ENCODE peak calls at places on chromosomes 4 and X, in seven cellular contexts. L is OCI-LY7; D is activated CD4-positive, CD25-positive, alpha-beta regulatory T cell; V is stimulated activated CD8-positive, alpha-beta memory T cell treated with anti-CD3 and anti-CD28 coated beads, Interleukin-15, amount 100 ng/mL, for 24 hours; Y is iris pigment epithelial cell; O is epithelial cell of proximal tubule; H is mesenteric fat pad. S is an unnamed sample.
A peak's percentile ranks its signal among the peaks of the same experiment; 100 is the strongest.

GRCh38 chr4:146508229-146508939 is 13.4 kb downstream of the SLC10A7 start:
- DNase-seq in L (no peak), D (no peak), V (no peak), Y (peak; percentile 56), O (no peak), H (no peak), S (no peak)

GRCh38 chr4:94152466-94152865 is 55.2 kb upstream of the SMARCAD1 start:
- DNase-seq in L (no peak), D (no peak), V (no peak), Y (no peak), O (no peak), H (no peak), S (no peak)

GRCh38 chrX:7027071-7027470 is 120.4 kb upstream of the STS start:
- DNase-seq in L (no peak), D (no peak), V (no peak), Y (no peak), O (no peak), H (no peak), S (no peak)

GRCh38 chr4:147447820-147448219 is 33.1 kb upstream of the EDNRA start:
- DNase-seq in L (no peak), D (no peak), V (no peak), Y (peak; percentile 20), O (peak; percentile 12), H (no peak), S (no peak)

GRCh38 chrX:16882188-16882587 is 12.0 kb upstream of the RBBP7 start:
- DNase-seq in L (peak; percentile 67), D (no peak), V (no peak), Y (peak; percentile 21), O (no peak), H (no peak), S (peak; percentile 28)

GRCh38 chrX:10450229-10450958 is 170.0 kb downstream of the MID1 start:
- DNase-seq in L (no peak), D (no peak), V (no peak), Y (peak; percentile 85), O (no peak), H (no peak), S (no peak)

GRCh38 chr4:139887962-139888735 is 222.5 kb downstream of the MGST2 start:
- DNase-seq in L (no peak), D (no peak), V (no peak), Y (peak; percentile 55), O (peak; percentile 82), H (no peak), S (no peak)

GRCh38 chr4:146582864-146583263 is 55.8 kb upstream of the POU4F2 start:
- DNase-seq in L (no peak), D (no peak), V (no peak), Y (peak; percentile 17), O (no peak), H (no peak), S (no peak)

GRCh38 chr4:26807330-26807729 is 53.3 kb upstream of the STIM2 start:
- DNase-seq in L (peak; percentile 85), D (no peak), V (no peak), Y (no peak), O (no peak), H (no peak), S (peak; percentile 13)

GRCh38 chrX:47958943-47959342 is 44.8 kb downstream of the ZNF182 start:
- DNase-seq in L (peak; percentile 51), D (no peak), V (no peak), Y (peak; percentile 26), O (no peak), H (no peak), S (peak; percentile 12)

GRCh38 chr4:1222938-1223690 is 25.8 kb downstream of the CTBP1 start:
- DNase-seq in L (no peak), D (no peak), V (no peak), Y (no peak), O (no peak), H (no peak), S (no peak)

GRCh38 chr4:139015948-139016451 is 419 bp downstream of the NOCT start:
- DNase-seq in L (peak; percentile 78), D (peak; percentile 8), V (peak; percentile 11), Y (peak; percentile 25), O (no peak), H (no peak), S (peak; percentile 50)

GRCh38 chr4:44046491-44046890 is 402.1 kb downstream of the KCTD8 start:
- DNase-seq in L (no peak), D (no peak), V (no peak), Y (no peak), O (no peak), H (no peak), S (no peak)

GRCh38 chr4:15778191-15778741 is at the start of gene CD38:
- DNase-seq in L (peak; percentile 94), D (peak; percentile 6), V (no peak), Y (peak; percentile 18), O (no peak), H (no peak), S (peak; percentile 89)

GRCh38 chr4:40579983-40580382 is 49.7 kb downstream of the RBM47 start:
- DNase-seq in L (no peak), D (no peak), V (no peak), Y (peak; percentile 79), O (peak; percentile 76), H (no peak), S (no peak)

GRCh38 chr4:159677521-159677920 is 574.6 kb downstream of the RAPGEF2 start:
- DNase-seq in L (no peak), D (no peak), V (no peak), Y (no peak), O (no peak), H (no peak), S (no peak)

GRCh38 chr4:28675582-28675981 is 1814.9 kb downstream of the STIM2 start:
- DNase-seq in L (no peak), D (no peak), V (no peak), Y (peak; percentile 41), O (no peak), H (no peak), S (no peak)

GRCh38 chrX:96688789-96689188 is 4.1 kb downstream of the DIAPH2 start:
- DNase-seq in L (no peak), D (no peak), V (no peak), Y (no peak), O (no peak), H (no peak), S (no peak)

GRCh38 chr4:99856166-99856565 is 38.1 kb downstream of the LAMTOR3 start:
- DNase-seq in L (no peak), D (no peak), V (no peak), Y (peak; percentile 82), O (peak; percentile 44), H (no peak), S (no peak)

GRCh38 chrX:71846429-71846828 is 64.2 kb upstream of the NHSL2 start:
- DNase-seq in L (no peak), D (no peak), V (no peak), Y (peak; percentile 62), O (no peak), H (no peak), S (no peak)

GRCh38 chrX:56114437-56114787 is 117.7 kb upstream of the KLF8 start:
- DNase-seq in L (no peak), D (no peak), V (no peak), Y (no peak), O (no peak), H (no peak), S (no peak)

GRCh38 chr4:185839770-185840169 is 27.8 kb upstream of the SORBS2 start:
- DNase-seq in L (no peak), D (no peak), V (no peak), Y (peak; percentile 50), O (no peak), H (no peak), S (no peak)

GRCh38 chr4:174273960-174274359 is 9.5 kb downstream of the FBXO8 start:
- DNase-seq in L (no peak), D (no peak), V (no peak), Y (no peak), O (no peak), H (no peak), S (no peak)

GRCh38 chr4:89204624-89205023 is 93.3 kb downstream of the TIGD2 start:
- DNase-seq in L (no peak), D (no peak), V (no peak), Y (peak; percentile 21), O (no peak), H (no peak), S (no peak)

GRCh38 chrX:110004210-110004609 is 1.3 kb downstream of the TMEM164 start:
- DNase-seq in L (no peak), D (no peak), V (no peak), Y (no peak), O (no peak), H (no peak), S (no peak)

S was measured in DND-41.